ENCODE peak calls at places on chromosome 13, in five cellular contexts. One of them, this sample, is unnamed.

GRCh38 chr13:40565282-40566148 is 100.9 kb downstream of the FOXO1 start:
- DNase-seq in neural progenitor cell: no peak
- DNase-seq in Peyer's patch: no peak
- DNase-seq in thoracic aorta: no peak
- DNase-seq in CD8-positive, alpha-beta T cell: no peak
- DNase-seq in this sample: no peak

GRCh38 chr13:41954226-41954625 is 6.7 kb downstream of the VWA8 start:
- DNase-seq in neural progenitor cell: no peak
- DNase-seq in Peyer's patch: no peak
- DNase-seq in thoracic aorta: no peak
- DNase-seq in CD8-positive, alpha-beta T cell: no peak
- DNase-seq in this sample: no peak

GRCh38 chr13:32889986-32890565 is 126.1 kb upstream of the KL start:
- DNase-seq in neural progenitor cell: no peak
- DNase-seq in Peyer's patch: no peak
- DNase-seq in thoracic aorta: no peak
- DNase-seq in CD8-positive, alpha-beta T cell: no peak
- DNase-seq in this sample: no peak

GRCh38 chr13:67642638-67643037 is 412.5 kb upstream of the PCDH9 start:
- DNase-seq in neural progenitor cell: no peak
- DNase-seq in Peyer's patch: no peak
- DNase-seq in thoracic aorta: no peak
- DNase-seq in CD8-positive, alpha-beta T cell: no peak
- DNase-seq in this sample: no peak

GRCh38 chr13:77832339-77833100 is 86.1 kb downstream of the EDNRB start:
- DNase-seq in neural progenitor cell: peak; percentile 50
- DNase-seq in Peyer's patch: no peak
- DNase-seq in thoracic aorta: no peak
- DNase-seq in CD8-positive, alpha-beta T cell: no peak
- DNase-seq in this sample: no peak

GRCh38 chr13:60448907-60449510 is 52.0 kb downstream of the TDRD3 start:
- DNase-seq in neural progenitor cell: peak; percentile 46
- DNase-seq in Peyer's patch: no peak
- DNase-seq in thoracic aorta: no peak
- DNase-seq in CD8-positive, alpha-beta T cell: no peak
- DNase-seq in this sample: no peak

GRCh38 chr13:21436582-21436981 is 22.5 kb downstream of the ZDHHC20 start:
- DNase-seq in neural progenitor cell: no peak
- DNase-seq in Peyer's patch: no peak
- DNase-seq in thoracic aorta: no peak
- DNase-seq in CD8-positive, alpha-beta T cell: no peak
- DNase-seq in this sample: no peak

GRCh38 chr13:38670627-38671026 is 16.2 kb upstream of the FREM2 start:
- DNase-seq in neural progenitor cell: no peak
- DNase-seq in Peyer's patch: no peak
- DNase-seq in thoracic aorta: no peak
- DNase-seq in CD8-positive, alpha-beta T cell: no peak
- DNase-seq in this sample: no peak

GRCh38 chr13:34675626-34676025 is 266.4 kb upstream of the NBEA start:
- DNase-seq in neural progenitor cell: no peak
- DNase-seq in Peyer's patch: no peak
- DNase-seq in thoracic aorta: no peak
- DNase-seq in CD8-positive, alpha-beta T cell: no peak
- DNase-seq in this sample: no peak

GRCh38 chr13:51519839-51520238 is 64.4 kb upstream of the WDFY2 start:
- DNase-seq in neural progenitor cell: no peak
- DNase-seq in Peyer's patch: no peak
- DNase-seq in thoracic aorta: no peak
- DNase-seq in CD8-positive, alpha-beta T cell: no peak
- DNase-seq in this sample: no peak

GRCh38 chr13:29589234-29589633 is 6.3 kb downstream of the SLC7A1 start:
- DNase-seq in neural progenitor cell: peak; percentile 53
- DNase-seq in Peyer's patch: no peak
- DNase-seq in thoracic aorta: no peak
- DNase-seq in CD8-positive, alpha-beta T cell: no peak
- DNase-seq in this sample: no peak

GRCh38 chr13:75307370-75307984 is 174.5 kb downstream of the TBC1D4 start:
- DNase-seq in neural progenitor cell: no peak
- DNase-seq in Peyer's patch: no peak
- DNase-seq in thoracic aorta: no peak
- DNase-seq in CD8-positive, alpha-beta T cell: no peak
- DNase-seq in this sample: no peak

GRCh38 chr13:29513002-29513980 is 82.2 kb downstream of the SLC7A1 start:
- DNase-seq in neural progenitor cell: no peak
- DNase-seq in Peyer's patch: no peak
- DNase-seq in thoracic aorta: no peak
- DNase-seq in CD8-positive, alpha-beta T cell: no peak
- DNase-seq in this sample: peak; percentile 54

GRCh38 chr13:98405107-98405571 is 171.8 kb downstream of the STK24 start:
- DNase-seq in neural progenitor cell: peak; percentile 83
- DNase-seq in Peyer's patch: no peak
- DNase-seq in thoracic aorta: no peak
- DNase-seq in CD8-positive, alpha-beta T cell: no peak
- DNase-seq in this sample: peak; percentile 33

GRCh38 chr13:43405457-43405856 is 381.3 kb downstream of the ENOX1 start:
- DNase-seq in neural progenitor cell: no peak
- DNase-seq in Peyer's patch: no peak
- DNase-seq in thoracic aorta: no peak
- DNase-seq in CD8-positive, alpha-beta T cell: no peak
- DNase-seq in this sample: no peak

GRCh38 chr13:80363890-80364503 is 23.1 kb upstream of the SPRY2 start:
- DNase-seq in neural progenitor cell: peak; percentile 47
- DNase-seq in Peyer's patch: no peak
- DNase-seq in thoracic aorta: no peak
- DNase-seq in CD8-positive, alpha-beta T cell: no peak
- DNase-seq in this sample: no peak

GRCh38 chr13:42847891-42848663 is 66.7 kb downstream of the FAM216B start:
- DNase-seq in neural progenitor cell: no peak
- DNase-seq in Peyer's patch: no peak
- DNase-seq in thoracic aorta: no peak
- DNase-seq in CD8-positive, alpha-beta T cell: no peak
- DNase-seq in this sample: no peak

GRCh38 chr13:109126973-109127615 is 497.7 kb downstream of the MYO16 start:
- DNase-seq in neural progenitor cell: peak; percentile 63
- DNase-seq in Peyer's patch: no peak
- DNase-seq in thoracic aorta: no peak
- DNase-seq in CD8-positive, alpha-beta T cell: no peak
- DNase-seq in this sample: no peak
- TF ChIP-seq CTCF in neural progenitor cell: no peak
- TF ChIP-seq CTCF in Peyer's patch: no peak
- TF ChIP-seq CTCF in thoracic aorta: no peak
- TF ChIP-seq CTCF in CD8-positive, alpha-beta T cell: no peak
- TF ChIP-seq CTCF in this sample: no peak

DNA sequence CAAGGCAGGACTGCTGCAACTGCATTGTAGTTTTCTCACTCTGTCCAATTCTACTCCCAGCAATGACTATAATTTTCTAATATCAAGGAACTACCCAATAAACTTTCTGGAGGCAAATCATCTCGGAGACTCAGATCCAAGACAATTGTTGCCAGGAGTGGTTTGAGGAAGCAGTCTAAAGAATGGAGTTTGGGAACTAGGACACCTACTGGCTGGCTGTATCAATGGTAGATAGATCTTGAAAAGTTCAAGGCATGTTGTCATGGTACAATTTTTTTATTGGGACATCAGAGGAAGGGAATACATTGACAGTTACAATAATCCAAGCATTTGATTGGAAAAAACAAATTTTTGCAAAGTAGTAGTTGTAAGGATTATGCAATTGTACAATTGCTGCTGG is 648.3 kb upstream of the SLITRK6 start:
- DNase-seq in neural progenitor cell: no peak
- DNase-seq in Peyer's patch: no peak
- DNase-seq in thoracic aorta: no peak
- DNase-seq in CD8-positive, alpha-beta T cell: no peak
- DNase-seq in this sample: no peak
- TF ChIP-seq CTCF in neural progenitor cell: peak; percentile 28
- TF ChIP-seq CTCF in Peyer's patch: no peak
- TF ChIP-seq CTCF in thoracic aorta: no peak
- TF ChIP-seq CTCF in CD8-positive, alpha-beta T cell: no peak
- TF ChIP-seq CTCF in this sample: no peak

DNA sequence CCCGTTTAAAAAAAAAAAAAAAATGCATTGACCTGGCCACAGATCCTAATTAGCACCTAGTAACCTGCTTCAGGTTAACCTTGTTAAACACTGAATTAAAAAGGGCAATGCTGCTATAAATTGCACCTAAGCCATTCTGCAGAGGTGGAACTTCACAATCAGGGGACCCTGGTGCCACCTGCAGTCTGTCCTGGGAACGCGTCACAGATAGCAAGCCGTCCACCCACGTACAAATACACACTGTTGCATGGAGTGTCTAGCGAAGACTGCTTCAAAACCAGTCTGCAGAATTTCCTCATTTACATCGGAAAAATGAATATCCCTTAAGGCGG is 169.3 kb downstream of the COL4A1 start:
- DNase-seq in neural progenitor cell: peak; percentile 43
- DNase-seq in Peyer's patch: no peak
- DNase-seq in thoracic aorta: no peak
- DNase-seq in CD8-positive, alpha-beta T cell: no peak
- DNase-seq in this sample: no peak
- TF ChIP-seq CTCF in neural progenitor cell: peak; percentile 51
- TF ChIP-seq CTCF in Peyer's patch: no peak
- TF ChIP-seq CTCF in thoracic aorta: no peak
- TF ChIP-seq CTCF in CD8-positive, alpha-beta T cell: no peak
- TF ChIP-seq CTCF in this sample: no peak

GRCh38 chr13:102688306-102688973 is 6.4 kb downstream of the METTL21C start:
- DNase-seq in neural progenitor cell: peak; percentile 23
- DNase-seq in Peyer's patch: no peak
- DNase-seq in thoracic aorta: no peak
- DNase-seq in CD8-positive, alpha-beta T cell: no peak
- DNase-seq in this sample: no peak
- TF ChIP-seq CTCF in neural progenitor cell: no peak
- TF ChIP-seq CTCF in Peyer's patch: no peak
- TF ChIP-seq CTCF in thoracic aorta: no peak
- TF ChIP-seq CTCF in CD8-positive, alpha-beta T cell: no peak
- TF ChIP-seq CTCF in this sample: no peak

GRCh38 chr13:71477735-71478134 is 389.3 kb downstream of the DACH1 start:
- DNase-seq in neural progenitor cell: peak; percentile 9
- DNase-seq in Peyer's patch: no peak
- DNase-seq in thoracic aorta: no peak
- DNase-seq in CD8-positive, alpha-beta T cell: no peak
- DNase-seq in this sample: no peak
- TF ChIP-seq CTCF in neural progenitor cell: peak; percentile 73
- TF ChIP-seq CTCF in Peyer's patch: peak; percentile 15
- TF ChIP-seq CTCF in thoracic aorta: no peak
- TF ChIP-seq CTCF in CD8-positive, alpha-beta T cell: no peak
- TF ChIP-seq CTCF in this sample: peak; percentile 80

DNA sequence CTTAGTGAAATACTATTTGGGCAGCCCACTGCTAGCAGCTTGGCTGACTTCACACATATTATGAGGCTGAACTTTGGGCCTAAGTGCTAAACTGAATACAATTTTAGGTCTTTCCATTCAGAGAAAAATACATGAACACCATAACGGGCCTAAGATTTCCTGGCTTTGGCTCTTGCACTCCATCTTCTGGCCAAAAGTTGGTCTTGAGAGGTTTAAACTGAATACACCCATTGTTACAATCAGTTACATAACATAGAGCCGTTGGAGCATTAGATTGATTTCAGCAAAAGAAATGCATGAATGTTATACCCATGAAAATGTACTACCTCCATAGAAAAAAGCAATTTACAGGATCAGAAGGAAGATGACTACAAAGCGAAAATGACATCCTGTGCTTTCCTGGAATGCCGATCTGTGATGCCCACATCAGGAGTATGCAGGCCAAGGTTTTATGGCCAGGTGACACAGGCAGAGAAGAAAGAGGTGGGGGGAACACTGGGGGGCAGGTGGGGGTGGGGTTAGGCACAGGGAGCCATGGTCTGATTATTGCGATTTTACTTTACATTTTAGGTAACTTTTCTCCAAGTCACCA is 11.1 kb upstream of the SHISA2 start:
- DNase-seq in neural progenitor cell: peak; percentile 73
- DNase-seq in Peyer's patch: no peak
- DNase-seq in thoracic aorta: no peak
- DNase-seq in CD8-positive, alpha-beta T cell: no peak
- DNase-seq in this sample: no peak
- TF ChIP-seq CTCF in neural progenitor cell: peak; percentile 85
- TF ChIP-seq CTCF in Peyer's patch: peak; percentile 45
- TF ChIP-seq CTCF in thoracic aorta: peak; percentile 46
- TF ChIP-seq CTCF in CD8-positive, alpha-beta T cell: peak; percentile 68
- TF ChIP-seq CTCF in this sample: peak; percentile 35

GRCh38 chr13:49701481-49701880 is 10.2 kb upstream of the EBPL start:
- DNase-seq in neural progenitor cell: no peak
- DNase-seq in Peyer's patch: no peak
- DNase-seq in thoracic aorta: no peak
- DNase-seq in CD8-positive, alpha-beta T cell: no peak
- DNase-seq in this sample: no peak
- TF ChIP-seq CTCF in neural progenitor cell: no peak
- TF ChIP-seq CTCF in Peyer's patch: no peak
- TF ChIP-seq CTCF in thoracic aorta: no peak
- TF ChIP-seq CTCF in CD8-positive, alpha-beta T cell: no peak
- TF ChIP-seq CTCF in this sample: no peak

GRCh38 chr13:47764817-47765216 is 236.3 kb downstream of the SUCLA2 start:
- DNase-seq in neural progenitor cell: no peak
- DNase-seq in Peyer's patch: no peak
- DNase-seq in thoracic aorta: no peak
- DNase-seq in CD8-positive, alpha-beta T cell: no peak
- DNase-seq in this sample: no peak
- TF ChIP-seq CTCF in neural progenitor cell: no peak
- TF ChIP-seq CTCF in Peyer's patch: no peak
- TF ChIP-seq CTCF in thoracic aorta: no peak
- TF ChIP-seq CTCF in CD8-positive, alpha-beta T cell: no peak
- TF ChIP-seq CTCF in this sample: no peak

DNA sequence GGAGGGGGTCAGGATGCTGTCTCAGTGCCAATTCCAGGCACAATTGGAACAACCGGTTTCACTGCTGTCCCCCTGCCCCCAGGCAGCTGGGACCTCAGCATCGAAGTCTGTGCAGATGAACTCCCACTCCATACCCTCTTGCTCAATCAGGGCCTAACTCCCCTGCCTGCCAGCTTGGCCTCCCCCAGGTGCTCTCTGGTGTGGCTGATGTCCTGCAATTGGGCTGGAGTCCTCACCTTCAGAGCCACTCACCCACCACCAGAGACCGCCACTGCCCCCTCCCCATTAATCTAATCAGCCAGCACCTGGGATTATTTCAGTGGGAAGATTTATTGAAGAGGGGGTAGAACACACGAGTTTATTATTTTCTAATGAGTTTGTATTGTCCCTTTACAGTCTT is 118.8 kb downstream of the MIPEP start:
- DNase-seq in neural progenitor cell: no peak
- DNase-seq in Peyer's patch: no peak
- DNase-seq in thoracic aorta: no peak
- DNase-seq in CD8-positive, alpha-beta T cell: no peak
- DNase-seq in this sample: no peak
- TF ChIP-seq CTCF in neural progenitor cell: peak; percentile 50
- TF ChIP-seq CTCF in Peyer's patch: no peak
- TF ChIP-seq CTCF in thoracic aorta: no peak
- TF ChIP-seq CTCF in CD8-positive, alpha-beta T cell: no peak
- TF ChIP-seq CTCF in this sample: no peak